ENCODE peak calls at places on chromosomes 3 and 15, in nine cellular contexts. B, U, D, G, C, A, O, M and I are unnamed samples.
A peak's percentile ranks its signal among the peaks of the same experiment; 100 is the strongest.

GRCh38 chr3:63067999-63068645 is 192.9 kb upstream of the CADPS start:
- DNase-seq in G (no peak), A (peak; percentile 24), B (no peak), C (no peak), D (no peak), U (peak; percentile 30), M (peak; percentile 27), O (no peak), I (peak; percentile 34)

GRCh38 chr3:161508852-161509477 is 12.4 kb downstream of the OTOL1 start:
- DNase-seq in O (no peak), G (no peak), C (no peak), U (no peak), A (no peak), B (no peak), M (no peak), D (no peak), I (no peak)

GRCh38 chr3:157501863-157502262 is 1.4 kb downstream of the VEPH1 start:
- DNase-seq in G (no peak), D (no peak), B (no peak), M (no peak), O (no peak), A (no peak), U (no peak), C (no peak), I (no peak)

GRCh38 chr3:8482960-8483665 is 18.5 kb upstream of the LMCD1 start:
- DNase-seq in D (peak; percentile 86), A (peak; percentile 97), B (peak; percentile 44), O (peak; percentile 23), M (peak; percentile 75), U (peak; percentile 53), C (peak; percentile 92), G (peak; percentile 74), I (peak; percentile 73)

GRCh38 chr15:60478633-60479360 is at the start of gene ICE2:
- DNase-seq in G (peak; percentile 96), B (peak; percentile 92), O (peak; percentile 98), U (peak; percentile 95), A (peak; percentile 94), C (peak; percentile 95), M (peak; percentile 89), D (peak; percentile 98), I (peak; percentile 98)

GRCh38 chr3:177210744-177211502 is 13.6 kb upstream of the TBL1XR1 start:
- DNase-seq in U (no peak), C (no peak), M (no peak), A (no peak), G (no peak), O (no peak), D (no peak), B (no peak), I (no peak)

GRCh38 chr3:169232863-169233262 is 430.6 kb downstream of the MECOM start:
- DNase-seq in B (no peak), U (no peak), M (no peak), G (no peak), C (no peak), A (peak; percentile 64), O (no peak), D (no peak), I (no peak)

GRCh38 chr15:95975212-95975611 is 355.3 kb upstream of the NR2F2 start:
- DNase-seq in M (no peak), O (no peak), G (no peak), U (no peak), C (no peak), A (no peak), B (no peak), D (no peak), I (no peak)

GRCh38 chr3:113249601-113250000 is 38.2 kb downstream of the BOC start:
- DNase-seq in C (peak; percentile 56), G (no peak), D (no peak), M (no peak), A (no peak), U (no peak), B (no peak), O (no peak), I (no peak)

GRCh38 chr3:89380006-89380405 is 272.6 kb downstream of the EPHA3 start:
- DNase-seq in O (no peak), C (no peak), G (no peak), M (no peak), B (no peak), D (no peak), A (peak; percentile 54), U (no peak), I (no peak)

GRCh38 chr3:129228891-129229585 is 20.4 kb upstream of the COPG1 start:
- DNase-seq in G (no peak), C (no peak), A (peak; percentile 88), M (peak; percentile 77), D (peak; percentile 45), O (no peak), B (no peak), U (no peak), I (no peak)

GRCh38 chr15:77481670-77482069 is 61.0 kb downstream of the HMG20A start:
- DNase-seq in O (no peak), A (no peak), G (no peak), C (no peak), D (no peak), U (no peak), M (no peak), B (no peak), I (no peak)

GRCh38 chr15:49082960-49083359 is 36.7 kb upstream of the SECISBP2L start:
- DNase-seq in B (no peak), M (no peak), O (no peak), A (peak; percentile 93), G (no peak), U (no peak), D (no peak), C (no peak), I (no peak)

GRCh38 chr15:48395532-48396011 is 64.3 kb downstream of the DUT start:
- DNase-seq in U (no peak), M (no peak), O (peak; percentile 22), C (peak; percentile 30), D (peak; percentile 70), B (peak; percentile 82), A (peak; percentile 86), G (no peak), I (peak; percentile 80)

GRCh38 chr3:129045675-129046036 is 14.9 kb upstream of the GP9 start:
- DNase-seq in A (no peak), U (no peak), B (no peak), G (no peak), O (no peak), M (no peak), D (no peak), C (no peak), I (no peak)

GRCh38 chr15:64070965-64071851 is 22.4 kb downstream of the CIAO2A start:
- DNase-seq in A (peak; percentile 88), B (peak; percentile 33), M (peak; percentile 74), O (peak; percentile 47), D (peak; percentile 38), U (peak; percentile 79), C (peak; percentile 50), G (peak; percentile 69), I (peak; percentile 61)

GRCh38 chr3:15217011-15217671 is 11.1 kb downstream of the CAPN7 start:
- DNase-seq in C (no peak), A (no peak), O (no peak), U (no peak), B (no peak), M (no peak), G (no peak), D (no peak), I (no peak)

DNA sequence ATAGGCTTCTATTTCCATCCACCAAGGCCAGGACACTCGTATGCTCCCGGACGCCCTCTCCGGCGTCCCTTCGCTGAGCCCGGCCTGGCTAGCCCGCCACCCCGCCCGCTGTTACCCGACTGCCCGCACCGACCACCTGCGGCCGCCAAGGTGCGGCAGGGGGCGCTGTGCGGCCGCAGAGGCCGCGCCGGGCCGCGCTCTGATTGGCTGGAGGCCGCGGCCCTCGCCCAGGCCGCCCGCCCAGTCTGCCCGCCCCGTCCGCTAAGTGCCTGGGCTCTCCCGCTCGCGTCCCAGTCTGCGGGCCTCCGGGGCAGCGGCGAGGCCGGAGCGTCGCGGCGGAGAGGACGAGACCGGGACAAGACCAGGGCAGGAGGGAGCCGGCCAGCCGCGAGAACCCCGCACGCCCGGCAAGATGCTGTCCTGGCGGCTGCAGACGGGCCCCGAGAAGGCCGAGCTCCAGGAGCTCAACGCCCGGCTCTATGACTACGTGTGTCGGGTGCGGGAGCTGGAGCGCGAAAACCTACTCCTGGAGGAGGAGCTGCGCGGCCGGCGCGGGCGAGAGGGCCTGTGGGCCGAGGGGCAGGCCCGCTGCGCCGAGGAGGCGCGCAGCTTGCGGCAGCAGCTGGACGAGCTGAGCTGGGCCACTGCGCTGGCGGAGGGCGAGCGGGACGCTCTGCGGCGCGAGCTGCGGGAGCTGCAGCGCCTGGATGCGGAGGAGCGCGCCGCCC is at the start of gene SYNM:
- DNase-seq in D (peak; percentile 92), C (peak; percentile 82), B (peak; percentile 58), O (peak; percentile 72), G (peak; percentile 69), A (peak; percentile 72), M (peak; percentile 72), U (peak; percentile 87), I (peak; percentile 78)
- TF ChIP-seq POLR2A in D (peak; percentile 96), C (peak; percentile 43), B (no peak), O (peak; percentile 59), G (no peak), A (peak; percentile 83), M (peak; percentile 87), U (peak; percentile 38), I (no peak)

DNA sequence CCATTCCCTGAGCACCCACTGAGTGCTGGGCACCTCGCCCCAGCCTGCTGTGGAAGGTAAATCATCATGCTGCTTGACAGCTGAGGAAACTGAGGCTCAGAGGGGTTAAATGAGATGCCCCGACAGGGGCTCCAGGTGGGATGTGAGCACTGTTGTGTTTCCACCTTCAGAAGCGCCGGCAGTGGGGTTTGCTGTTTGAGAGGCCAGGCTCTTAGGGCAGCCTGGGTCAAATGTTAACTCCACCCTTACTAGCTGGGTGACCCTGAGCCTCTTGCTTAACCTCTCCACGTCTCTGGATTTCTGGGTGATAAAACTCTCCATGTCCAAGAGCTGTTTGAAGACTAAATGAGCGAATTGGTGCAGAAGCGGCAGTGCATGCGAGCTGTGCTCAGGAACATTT is 43.1 kb downstream of the FAM3D start:
- DNase-seq in A (no peak), G (no peak), U (no peak), O (no peak), B (no peak), M (no peak), C (no peak), D (no peak), I (no peak)
- H3K27ac ChIP-seq in A (no peak overlapping the region), G (no peak overlapping the region), U (no peak overlapping the region), O (no peak overlapping the region), B (no peak overlapping the region), M (no peak overlapping the region), C (no peak overlapping the region), D (no peak overlapping the region), I (no peak overlapping the region)

GRCh38 chr3:97984061-97984460 is 11.8 kb upstream of the RIOX2 start:
- DNase-seq in U (no peak), M (no peak), C (no peak), O (no peak), G (no peak), A (no peak), B (no peak), D (no peak), I (no peak)
- H3K4me1 ChIP-seq in U (no peaks in the 10 kb centered on the region), M (peaks cover 19% of the 10 kb centered on the region), C (no peaks in the 10 kb centered on the region), O (peaks cover 5% of the 10 kb centered on the region), G (peaks cover 5% of the 10 kb centered on the region), A (peaks cover 4% of the 10 kb centered on the region), B (no peaks in the 10 kb centered on the region), D (peaks cover 7% of the 10 kb centered on the region), I (peaks cover 4% of the 10 kb centered on the region)

DNA sequence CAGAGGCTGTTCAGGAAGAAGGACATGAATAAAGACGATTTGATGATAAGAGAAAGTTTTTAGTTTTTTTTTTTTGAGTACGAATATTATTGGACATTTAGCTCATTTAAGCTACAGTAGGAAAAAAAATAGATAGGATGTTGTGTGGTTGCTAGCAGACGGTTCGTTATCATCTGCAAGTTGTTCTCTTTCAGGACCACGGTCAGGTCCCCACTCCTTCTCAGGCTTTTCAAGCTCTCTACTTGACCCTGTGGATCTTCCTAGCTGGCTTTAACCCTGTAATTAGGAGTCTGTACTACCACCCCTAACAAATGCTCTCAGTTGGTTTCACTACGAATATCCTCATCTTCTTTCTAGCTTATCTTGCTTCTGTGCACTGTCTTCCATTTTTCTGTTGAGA is 1.1 kb downstream of the KCNH8 start:
- DNase-seq in M (no peak), U (peak; percentile 20), G (peak; percentile 17), A (no peak), D (no peak), B (no peak), O (no peak), C (no peak), I (peak; percentile 68)
- TF ChIP-seq POLR2A in M (no peak), U (no peak), G (no peak), A (no peak), D (no peak), B (no peak), O (no peak), C (no peak), I (no peak)